ENCODE peak calls at places on chromosome 9, in seven cellular contexts. T, B, Z, N, O, Q and U are unnamed samples.

GRCh38 chr9:69347607-69348006 is 22.6 kb downstream of the ENTREP1 start:
- DNase-seq in T (no peak), B (no peak), Z (no peak), N (no peak), O (no peak), Q (no peak), U (no peak)

GRCh38 chr9:113511856-113512761 is 48.6 kb downstream of the RGS3 start:
- DNase-seq in T (peak; percentile 82), B (peak; percentile 59), Z (no peak), N (peak; percentile 76), O (peak; percentile 84), Q (peak; percentile 37), U (peak; percentile 27)

GRCh38 chr9:68794898-68795297 is 89.9 kb downstream of the PIP5K1B start:
- DNase-seq in T (no peak), B (no peak), Z (no peak), N (no peak), O (no peak), Q (no peak), U (no peak)

GRCh38 chr9:99137225-99137624 is 32.3 kb downstream of the TGFBR1 start:
- DNase-seq in T (no peak), B (no peak), Z (no peak), N (no peak), O (no peak), Q (no peak), U (no peak)

GRCh38 chr9:135033487-135033886 is 54.0 kb upstream of the OLFM1 start:
- DNase-seq in T (no peak), B (no peak), Z (no peak), N (no peak), O (no peak), Q (no peak), U (no peak)

GRCh38 chr9:89463986-89464901 is 33.7 kb downstream of the SEMA4D start:
- DNase-seq in T (peak; percentile 96), B (peak; percentile 74), Z (no peak), N (no peak), O (peak; percentile 92), Q (peak; percentile 71), U (no peak)

GRCh38 chr9:129646252-129646651 is 4.3 kb upstream of the ASB6 start:
- DNase-seq in T (no peak), B (no peak), Z (no peak), N (no peak), O (no peak), Q (no peak), U (no peak)

GRCh38 chr9:11742471-11742870 is 950.7 kb upstream of the TYRP1 start:
- DNase-seq in T (no peak), B (no peak), Z (no peak), N (no peak), O (no peak), Q (no peak), U (no peak)

GRCh38 chr9:34374905-34375552 is 1.7 kb downstream of the MYORG start:
- DNase-seq in T (no peak), B (no peak), Z (no peak), N (no peak), O (no peak), Q (no peak), U (no peak)

GRCh38 chr9:134411451-134412297 is 85.4 kb downstream of the RXRA start:
- DNase-seq in T (no peak), B (no peak), Z (peak; percentile 43), N (no peak), O (no peak), Q (no peak), U (no peak)

GRCh38 chr9:89077519-89077918 is 86.3 kb downstream of the S1PR3 start:
- DNase-seq in T (no peak), B (no peak), Z (no peak), N (peak; percentile 15), O (no peak), Q (no peak), U (no peak)

GRCh38 chr9:108186996-108187395 is 668.8 kb downstream of the ACTL7B start:
- DNase-seq in T (no peak), B (no peak), Z (no peak), N (peak; percentile 83), O (no peak), Q (no peak), U (peak; percentile 91)

GRCh38 chr9:127520941-127521918 is 69.9 kb downstream of the LRSAM1 start:
- DNase-seq in T (no peak), B (no peak), Z (no peak), N (peak; percentile 97), O (no peak), Q (no peak), U (peak; percentile 86)

GRCh38 chr9:89999534-90000370 is 394.9 kb downstream of the GADD45G start:
- DNase-seq in T (peak; percentile 86), B (peak; percentile 10), Z (peak; percentile 44), N (peak; percentile 54), O (peak; percentile 84), Q (peak; percentile 41), U (peak; percentile 53)

GRCh38 chr9:123867034-123867433 is 62.9 kb downstream of the DENND1A start:
- DNase-seq in T (no peak), B (no peak), Z (no peak), N (no peak), O (no peak), Q (no peak), U (no peak)

GRCh38 chr9:136799854-136800657 is 3.9 kb downstream of the CCDC183 start:
- DNase-seq in T (peak; percentile 86), B (peak; percentile 85), Z (peak; percentile 80), N (peak; percentile 65), O (peak; percentile 95), Q (peak; percentile 78), U (no peak)

GRCh38 chr9:69443178-69443577 is 118.2 kb downstream of the ENTREP1 start:
- DNase-seq in T (no peak), B (no peak), Z (no peak), N (no peak), O (no peak), Q (no peak), U (no peak)